ENCODE peak calls at places on chromosomes 4 and X, in ten cellular contexts. One of them, this sample, is unnamed.

GRCh38 chrX:23616361-23616760 is 50.9 kb upstream of the PRDX4 start:
- DNase-seq in testis: no peak
- DNase-seq in glutamatergic neuron: no peak
- DNase-seq in GM12864: no peak
- DNase-seq in CD4-positive, alpha-beta T cell: no peak
- DNase-seq in AG10803: peak; percentile 19
- DNase-seq in HL-60: peak; percentile 1
- DNase-seq in left ventricle myocardium inferior: no peak
- DNase-seq in pancreas: no peak
- DNase-seq in HFF-Myc: no peak
- DNase-seq in this sample: no peak

GRCh38 chr4:40548256-40548655 is 81.4 kb downstream of the RBM47 start:
- DNase-seq in testis: peak; percentile 31
- DNase-seq in glutamatergic neuron: no peak
- DNase-seq in GM12864: no peak
- DNase-seq in CD4-positive, alpha-beta T cell: no peak
- DNase-seq in AG10803: peak; percentile 12
- DNase-seq in HL-60: no peak
- DNase-seq in left ventricle myocardium inferior: no peak
- DNase-seq in pancreas: no peak
- DNase-seq in HFF-Myc: no peak
- DNase-seq in this sample: no peak

GRCh38 chrX:46649421-46650260 is 76.1 kb downstream of the CHST7 start:
- DNase-seq in testis: peak; percentile 27
- DNase-seq in glutamatergic neuron: no peak
- DNase-seq in GM12864: no peak
- DNase-seq in CD4-positive, alpha-beta T cell: no peak
- DNase-seq in AG10803: peak; percentile 40
- DNase-seq in HL-60: peak; percentile 32
- DNase-seq in left ventricle myocardium inferior: peak; percentile 42
- DNase-seq in pancreas: no peak
- DNase-seq in HFF-Myc: no peak
- DNase-seq in this sample: no peak

GRCh38 chr4:35695401-35695800 is 548.9 kb downstream of the ARAP2 start:
- DNase-seq in testis: no peak
- DNase-seq in glutamatergic neuron: no peak
- DNase-seq in GM12864: no peak
- DNase-seq in CD4-positive, alpha-beta T cell: no peak
- DNase-seq in AG10803: no peak
- DNase-seq in HL-60: no peak
- DNase-seq in left ventricle myocardium inferior: no peak
- DNase-seq in pancreas: no peak
- DNase-seq in HFF-Myc: no peak
- DNase-seq in this sample: no peak

GRCh38 chr4:74501579-74501978 is 56.6 kb downstream of the AREG start:
- DNase-seq in testis: no peak
- DNase-seq in glutamatergic neuron: no peak
- DNase-seq in GM12864: no peak
- DNase-seq in CD4-positive, alpha-beta T cell: no peak
- DNase-seq in AG10803: peak; percentile 75
- DNase-seq in HL-60: no peak
- DNase-seq in left ventricle myocardium inferior: no peak
- DNase-seq in pancreas: no peak
- DNase-seq in HFF-Myc: peak; percentile 52
- DNase-seq in this sample: no peak

GRCh38 chrX:39409246-39409917 is 608.1 kb downstream of the MID1IP1 start:
- DNase-seq in testis: no peak
- DNase-seq in glutamatergic neuron: no peak
- DNase-seq in GM12864: no peak
- DNase-seq in CD4-positive, alpha-beta T cell: no peak
- DNase-seq in AG10803: no peak
- DNase-seq in HL-60: no peak
- DNase-seq in left ventricle myocardium inferior: no peak
- DNase-seq in pancreas: no peak
- DNase-seq in HFF-Myc: no peak
- DNase-seq in this sample: no peak

GRCh38 chrX:31397119-31397518 is 325.3 kb upstream of the FTHL17 start:
- DNase-seq in testis: no peak
- DNase-seq in glutamatergic neuron: no peak
- DNase-seq in GM12864: no peak
- DNase-seq in CD4-positive, alpha-beta T cell: no peak
- DNase-seq in AG10803: peak; percentile 42
- DNase-seq in HL-60: no peak
- DNase-seq in left ventricle myocardium inferior: no peak
- DNase-seq in pancreas: no peak
- DNase-seq in HFF-Myc: peak; percentile 10
- DNase-seq in this sample: no peak

GRCh38 chr4:31071807-31072486 is 351.8 kb downstream of the PCDH7 start:
- DNase-seq in testis: no peak
- DNase-seq in glutamatergic neuron: no peak
- DNase-seq in GM12864: no peak
- DNase-seq in CD4-positive, alpha-beta T cell: no peak
- DNase-seq in AG10803: no peak
- DNase-seq in HL-60: no peak
- DNase-seq in left ventricle myocardium inferior: no peak
- DNase-seq in pancreas: no peak
- DNase-seq in HFF-Myc: no peak
- DNase-seq in this sample: no peak

GRCh38 chr4:157075811-157076577 is at the start of gene GLRB:
- DNase-seq in testis: peak; percentile 34
- DNase-seq in glutamatergic neuron: peak; percentile 68
- DNase-seq in GM12864: no peak
- DNase-seq in CD4-positive, alpha-beta T cell: no peak
- DNase-seq in AG10803: peak; percentile 37
- DNase-seq in HL-60: no peak
- DNase-seq in left ventricle myocardium inferior: peak; percentile 24
- DNase-seq in pancreas: peak; percentile 44
- DNase-seq in HFF-Myc: no peak
- DNase-seq in this sample: no peak

GRCh38 chr4:153087671-153088194 is 116.5 kb upstream of the TRIM2 start:
- DNase-seq in testis: no peak
- DNase-seq in glutamatergic neuron: no peak
- DNase-seq in GM12864: no peak
- DNase-seq in CD4-positive, alpha-beta T cell: no peak
- DNase-seq in AG10803: no peak
- DNase-seq in HL-60: no peak
- DNase-seq in left ventricle myocardium inferior: no peak
- DNase-seq in pancreas: no peak
- DNase-seq in HFF-Myc: no peak
- DNase-seq in this sample: no peak

GRCh38 chrX:50971390-50971789 is 60.9 kb downstream of the BMP15 start:
- DNase-seq in testis: no peak
- DNase-seq in glutamatergic neuron: no peak
- DNase-seq in GM12864: no peak
- DNase-seq in CD4-positive, alpha-beta T cell: no peak
- DNase-seq in AG10803: peak; percentile 5
- DNase-seq in HL-60: no peak
- DNase-seq in left ventricle myocardium inferior: no peak
- DNase-seq in pancreas: no peak
- DNase-seq in HFF-Myc: no peak
- DNase-seq in this sample: no peak

DNA sequence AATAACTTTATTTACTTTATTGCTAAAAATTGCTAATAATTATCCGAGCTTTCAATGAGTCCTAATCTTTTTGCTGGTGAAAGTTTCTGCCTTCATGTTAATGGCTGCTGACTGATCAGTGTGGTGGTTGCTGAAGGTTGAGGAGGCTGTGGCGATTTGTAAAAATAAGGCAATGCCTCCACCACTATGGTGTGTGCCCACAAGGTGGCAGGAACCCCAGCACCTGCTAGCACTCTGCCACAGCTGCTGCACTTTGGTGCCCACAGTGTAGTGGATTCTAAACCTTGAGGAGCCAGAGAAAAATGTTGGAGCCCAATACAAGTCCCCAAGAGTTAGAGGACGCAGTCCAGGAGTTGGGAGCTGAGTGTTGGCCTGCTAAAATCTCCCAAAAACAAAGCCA is 1237.1 kb downstream of the PCDH19 start:
- DNase-seq in testis: no peak
- DNase-seq in glutamatergic neuron: no peak
- DNase-seq in GM12864: no peak
- DNase-seq in CD4-positive, alpha-beta T cell: no peak
- DNase-seq in AG10803: no peak
- DNase-seq in HL-60: no peak
- DNase-seq in left ventricle myocardium inferior: no peak
- DNase-seq in pancreas: no peak
- DNase-seq in HFF-Myc: no peak
- DNase-seq in this sample: no peak
- TF ChIP-seq CTCF in testis: no peak
- TF ChIP-seq CTCF in glutamatergic neuron: no peak
- TF ChIP-seq CTCF in GM12864: no peak
- TF ChIP-seq CTCF in CD4-positive, alpha-beta T cell: no peak
- TF ChIP-seq CTCF in AG10803: no peak
- TF ChIP-seq CTCF in HL-60: no peak
- TF ChIP-seq CTCF in left ventricle myocardium inferior: no peak
- TF ChIP-seq CTCF in pancreas: no peak
- TF ChIP-seq CTCF in HFF-Myc: no peak
- TF ChIP-seq CTCF in this sample: no peak

GRCh38 chrX:48539345-48540014 is at the start of gene TBC1D25:
- DNase-seq in testis: peak; percentile 98
- DNase-seq in glutamatergic neuron: peak; percentile 95
- DNase-seq in GM12864: peak; percentile 93
- DNase-seq in CD4-positive, alpha-beta T cell: peak; percentile 95
- DNase-seq in AG10803: peak; percentile 96
- DNase-seq in HL-60: peak; percentile 91
- DNase-seq in left ventricle myocardium inferior: peak; percentile 96
- DNase-seq in pancreas: peak; percentile 97
- DNase-seq in HFF-Myc: peak; percentile 89
- DNase-seq in this sample: peak; percentile 77
- TF ChIP-seq CTCF in testis: no peak
- TF ChIP-seq CTCF in glutamatergic neuron: no peak
- TF ChIP-seq CTCF in GM12864: peak; percentile 42
- TF ChIP-seq CTCF in CD4-positive, alpha-beta T cell: peak; percentile 30
- TF ChIP-seq CTCF in AG10803: peak; percentile 29
- TF ChIP-seq CTCF in HL-60: no peak
- TF ChIP-seq CTCF in left ventricle myocardium inferior: peak; percentile 52
- TF ChIP-seq CTCF in pancreas: no peak
- TF ChIP-seq CTCF in HFF-Myc: peak; percentile 34
- TF ChIP-seq CTCF in this sample: no peak

DNA sequence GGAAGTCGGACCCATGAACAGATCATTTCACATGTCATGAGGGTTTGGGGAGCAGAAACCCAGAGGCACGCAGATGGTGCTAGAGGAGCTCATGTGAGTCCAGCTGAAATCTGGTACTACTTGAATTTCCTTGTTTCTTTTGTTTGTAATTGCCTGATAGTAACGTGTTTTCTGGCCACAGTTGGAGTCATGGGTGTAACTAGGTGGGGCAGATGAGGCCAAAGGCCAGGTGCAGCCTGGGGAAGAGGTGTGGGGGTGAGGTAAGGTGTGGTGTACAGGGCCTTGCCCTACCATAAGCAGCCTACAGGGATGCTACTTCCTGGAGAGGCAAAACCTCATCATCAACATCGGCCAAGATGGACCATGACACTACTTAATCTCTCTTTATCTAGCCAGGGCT is 271.4 kb downstream of the PTTG2 start:
- DNase-seq in testis: no peak
- DNase-seq in glutamatergic neuron: no peak
- DNase-seq in GM12864: no peak
- DNase-seq in CD4-positive, alpha-beta T cell: no peak
- DNase-seq in AG10803: no peak
- DNase-seq in HL-60: no peak
- DNase-seq in left ventricle myocardium inferior: no peak
- DNase-seq in pancreas: no peak
- DNase-seq in HFF-Myc: no peak
- DNase-seq in this sample: no peak
- TF ChIP-seq CTCF in testis: no peak
- TF ChIP-seq CTCF in glutamatergic neuron: no peak
- TF ChIP-seq CTCF in GM12864: no peak
- TF ChIP-seq CTCF in CD4-positive, alpha-beta T cell: no peak
- TF ChIP-seq CTCF in AG10803: no peak
- TF ChIP-seq CTCF in HL-60: no peak
- TF ChIP-seq CTCF in left ventricle myocardium inferior: no peak
- TF ChIP-seq CTCF in pancreas: no peak
- TF ChIP-seq CTCF in HFF-Myc: no peak
- TF ChIP-seq CTCF in this sample: no peak

GRCh38 chrX:15930585-15930984 is 76.0 kb upstream of the AP1S2 start:
- DNase-seq in testis: no peak
- DNase-seq in glutamatergic neuron: no peak
- DNase-seq in GM12864: peak; percentile 13
- DNase-seq in CD4-positive, alpha-beta T cell: no peak
- DNase-seq in AG10803: peak; percentile 72
- DNase-seq in HL-60: no peak
- DNase-seq in left ventricle myocardium inferior: no peak
- DNase-seq in pancreas: no peak
- DNase-seq in HFF-Myc: no peak
- DNase-seq in this sample: no peak

GRCh38 chrX:15929231-15929630 is 74.6 kb upstream of the AP1S2 start:
- DNase-seq in testis: no peak
- DNase-seq in glutamatergic neuron: no peak
- DNase-seq in GM12864: no peak
- DNase-seq in CD4-positive, alpha-beta T cell: no peak
- DNase-seq in AG10803: no peak
- DNase-seq in HL-60: no peak
- DNase-seq in left ventricle myocardium inferior: no peak
- DNase-seq in pancreas: no peak
- DNase-seq in HFF-Myc: no peak
- DNase-seq in this sample: no peak

GRCh38 chrX:15926622-15927021 is 72.0 kb upstream of the AP1S2 start:
- DNase-seq in testis: no peak
- DNase-seq in glutamatergic neuron: no peak
- DNase-seq in GM12864: no peak
- DNase-seq in CD4-positive, alpha-beta T cell: no peak
- DNase-seq in AG10803: no peak
- DNase-seq in HL-60: no peak
- DNase-seq in left ventricle myocardium inferior: no peak
- DNase-seq in pancreas: no peak
- DNase-seq in HFF-Myc: no peak
- DNase-seq in this sample: no peak

DNA sequence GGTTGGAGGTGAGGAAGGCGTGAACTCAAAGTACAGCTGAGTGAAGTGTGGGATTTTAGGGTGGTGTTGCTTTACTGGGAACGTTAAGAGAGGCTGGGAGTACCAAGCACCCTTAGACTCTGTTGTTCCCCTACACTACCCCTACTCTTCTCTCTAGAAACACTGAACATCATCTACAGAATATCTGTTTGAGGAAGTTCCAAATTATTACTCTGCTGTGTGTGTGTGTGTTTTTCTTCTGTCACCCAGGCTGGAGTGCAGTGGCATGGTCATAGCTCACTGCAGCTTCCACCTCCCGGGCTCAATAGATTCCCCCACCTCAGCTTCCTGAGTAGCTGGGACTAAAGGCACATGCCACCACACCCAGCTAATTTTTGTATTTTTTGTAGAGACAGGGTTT is 76.7 kb upstream of the AP1S2 start:
- DNase-seq in testis: no peak
- DNase-seq in glutamatergic neuron: no peak
- DNase-seq in GM12864: no peak
- DNase-seq in CD4-positive, alpha-beta T cell: no peak
- DNase-seq in AG10803: no peak
- DNase-seq in HL-60: no peak
- DNase-seq in left ventricle myocardium inferior: no peak
- DNase-seq in pancreas: no peak
- DNase-seq in HFF-Myc: no peak
- DNase-seq in this sample: no peak
- TF ChIP-seq CTCF in testis: no peak
- TF ChIP-seq CTCF in glutamatergic neuron: no peak
- TF ChIP-seq CTCF in GM12864: no peak
- TF ChIP-seq CTCF in CD4-positive, alpha-beta T cell: no peak
- TF ChIP-seq CTCF in AG10803: no peak
- TF ChIP-seq CTCF in HL-60: no peak
- TF ChIP-seq CTCF in left ventricle myocardium inferior: no peak
- TF ChIP-seq CTCF in pancreas: no peak
- TF ChIP-seq CTCF in HFF-Myc: no peak
- TF ChIP-seq CTCF in this sample: no peak